ENCODE peak calls at places on chromosomes 5 and 9, in five cellular contexts. A is ACHN, W is WERI-Rb-1, H is kidney, F is bronchial epithelial cell. G is an unnamed sample.

GRCh38 chr5:124806857-124807196 is 60.4 kb upstream of the ZNF608 start:
- DNase-seq in W (no peak), F (no peak), A (no peak), H (no peak), G (no peak)

GRCh38 chr5:122300968-122301367 is 11.1 kb upstream of the SNCAIP start:
- DNase-seq in W (no peak), H (no peak), F (no peak), A (no peak), G (no peak)

GRCh38 chr9:21533597-21533996 is 51.5 kb upstream of the IFNE start:
- DNase-seq in H (no peak), A (no peak), F (no peak), W (no peak), G (no peak)

GRCh38 chr9:134283111-134283515 is 43.1 kb upstream of the RXRA start:
- DNase-seq in F (peak; percentile 21), H (no peak), W (no peak), A (no peak), G (no peak)

GRCh38 chr9:111016046-111017026 is 21.9 kb downstream of the LPAR1 start:
- DNase-seq in F (peak; percentile 84), W (no peak), A (no peak), H (no peak), G (no peak)

GRCh38 chr9:90896231-90896630 is 94.6 kb downstream of the SYK start:
- DNase-seq in W (no peak), A (no peak), F (no peak), H (no peak), G (no peak)

GRCh38 chr5:176818391-176819098 is 8.2 kb downstream of the UNC5A start:
- DNase-seq in A (peak; percentile 40), H (no peak), F (no peak), W (no peak), G (no peak)

GRCh38 chr9:80197661-80198060 is 625.9 kb downstream of the TLE4 start:
- DNase-seq in A (no peak), W (no peak), F (peak; percentile 4), H (no peak), G (no peak)

GRCh38 chr5:416636-416960 is 26.4 kb upstream of the EXOC3 start:
- DNase-seq in W (no peak), A (no peak), H (no peak), F (no peak), G (no peak)

GRCh38 chr5:83576341-83576740 is 104.8 kb downstream of the VCAN start:
- DNase-seq in F (peak; percentile 78), W (no peak), H (no peak), A (no peak), G (no peak)

GRCh38 chr9:133935328-133936040 is 56.6 kb downstream of the VAV2 start:
- DNase-seq in H (peak; percentile 95), F (no peak), W (no peak), A (peak; percentile 64), G (no peak)

GRCh38 chr5:112983307-112983811 is 6.8 kb downstream of the DCP2 start:
- DNase-seq in A (no peak), F (no peak), H (no peak), W (no peak), G (no peak)

GRCh38 chr9:105901514-105902109 is 207.3 kb downstream of the TMEM38B start:
- DNase-seq in A (peak; percentile 57), W (peak; percentile 81), F (peak; percentile 39), H (no peak), G (peak; percentile 40)

GRCh38 chr9:13160051-13160450 is 119.4 kb downstream of the MPDZ start:
- DNase-seq in W (no peak), F (no peak), A (no peak), H (no peak), G (no peak)

GRCh38 chr9:90523953-90524352 is 118.7 kb downstream of the DIRAS2 start:
- DNase-seq in H (no peak), A (no peak), W (peak; percentile 43), F (no peak), G (no peak)

GRCh38 chr9:110875275-110875674 is 163.0 kb downstream of the LPAR1 start:
- DNase-seq in W (peak; percentile 11), F (no peak), A (no peak), H (no peak), G (no peak)

GRCh38 chr9:107222020-107222522 is 61.0 kb upstream of the RAD23B start:
- DNase-seq in A (no peak), H (no peak), W (no peak), F (peak; percentile 68), G (no peak)

GRCh38 chr5:148934895-148935400 is 108.5 kb downstream of the ADRB2 start:
- DNase-seq in W (no peak), A (no peak), F (peak; percentile 80), H (no peak), G (no peak)

GRCh38 chr9:75950983-75951382 is 60.5 kb downstream of the PCSK5 start:
- DNase-seq in A (no peak), H (no peak), W (no peak), F (no peak), G (no peak)